ENCODE peak calls at places on chromosome 22, in ten cellular contexts. W is neuronal stem cell, M is A549, I is memory B cell, F is NCI-H1930, T is ACHN, V is HTR-8/SVneo, X is AG04450, N is T1000, L is AML-193. S is an unnamed sample.

GRCh38 chr22:22820626-22821025 is 67.0 kb upstream of the IGLL5 start:
- DNase-seq in W (no peak), M (no peak), I (no peak), F (no peak), T (no peak), V (no peak), X (no peak), N (no peak), L (no peak), S (no peak)

GRCh38 chr22:30438559-30438958 is 13.0 kb downstream of the MTFP1 start:
- DNase-seq in W (no peak), M (no peak), I (no peak), F (no peak), T (no peak), V (no peak), X (no peak), N (no peak), L (no peak), S (no peak)

GRCh38 chr22:33070600-33070999 is 12.4 kb upstream of the SYN3 start:
- DNase-seq in W (no peak), M (no peak), I (no peak), F (no peak), T (no peak), V (no peak), X (no peak), N (no peak), L (no peak), S (no peak)

GRCh38 chr22:24445481-24446290 is 18.3 kb downstream of the ADORA2A start:
- DNase-seq in W (peak; percentile 46), M (no peak), I (no peak), F (no peak), T (no peak), V (no peak), X (no peak), N (no peak), L (no peak), S (no peak)

GRCh38 chr22:30265851-30266444 is 703 bp downstream of the OSM start:
- DNase-seq in W (no peak), M (no peak), I (peak; percentile 81), F (no peak), T (no peak), V (no peak), X (no peak), N (no peak), L (peak; percentile 61), S (no peak)

GRCh38 chr22:36369922-36370781 is 17.6 kb downstream of the MYH9 start:
- DNase-seq in W (no peak), M (peak; percentile 58), I (peak; percentile 51), F (no peak), T (no peak), V (no peak), X (no peak), N (no peak), L (peak; percentile 11), S (no peak)

GRCh38 chr22:19164425-19164824 is 14.1 kb downstream of the SLC25A1 start:
- DNase-seq in W (no peak), M (no peak), I (no peak), F (no peak), T (no peak), V (no peak), X (no peak), N (no peak), L (no peak), S (no peak)

GRCh38 chr22:47073101-47073500 is 310.7 kb downstream of the TBC1D22A start:
- DNase-seq in W (no peak), M (no peak), I (no peak), F (no peak), T (no peak), V (no peak), X (no peak), N (no peak), L (no peak), S (no peak)

GRCh38 chr22:49724030-49724892 is 103.4 kb downstream of the BRD1 start:
- DNase-seq in W (no peak), M (no peak), I (no peak), F (peak; percentile 38), T (no peak), V (no peak), X (no peak), N (no peak), L (no peak), S (no peak)

GRCh38 chr22:31087744-31088215 is 6.7 kb downstream of the SMTN start:
- DNase-seq in W (no peak), M (no peak), I (no peak), F (no peak), T (no peak), V (no peak), X (no peak), N (no peak), L (no peak), S (no peak)

GRCh38 chr22:33883961-33884808 is 36.1 kb downstream of the LARGE1 start:
- DNase-seq in W (no peak), M (no peak), I (no peak), F (no peak), T (no peak), V (no peak), X (no peak), N (no peak), L (no peak), S (no peak)

GRCh38 chr22:24291538-24292201 is 21.0 kb downstream of the SPECC1L start:
- DNase-seq in W (no peak), M (no peak), I (no peak), F (no peak), T (no peak), V (no peak), X (no peak), N (no peak), L (no peak), S (no peak)

GRCh38 chr22:25051983-25052710 is 99.6 kb downstream of the KIAA1671 start:
- DNase-seq in W (no peak), M (no peak), I (no peak), F (no peak), T (no peak), V (no peak), X (no peak), N (no peak), L (no peak), S (no peak)